ENCODE peak calls at places on chromosomes 13 and 19, in four cellular contexts. W is BJ, D is tibial artery, S is pancreas. C is an unnamed sample.

GRCh38 chr13:94057618-94058017 is 421.9 kb downstream of the DCT start:
- DNase-seq in W (no peak), D (no peak), S (no peak), C (no peak)

GRCh38 chr13:98279473-98280175 is 102.6 kb upstream of the RNF113B start:
- DNase-seq in W (no peak), D (no peak), S (no peak), C (no peak)

GRCh38 chr19:7699422-7700127 is 2.4 kb downstream of the FCER2 start:
- DNase-seq in W (no peak), D (no peak), S (no peak), C (no peak)

GRCh38 chr19:6047256-6047655 is 63.0 kb downstream of the RFX2 start:
- DNase-seq in W (no peak), D (no peak), S (no peak), C (no peak)

GRCh38 chr19:13838071-13838942 is 38.6 kb upstream of the NANOS3 start:
- DNase-seq in W (no peak), D (no peak), S (no peak), C (no peak)

GRCh38 chr19:15779756-15780476 is 7.5 kb upstream of the OR10H5 start:
- DNase-seq in W (no peak), D (peak; percentile 54), S (peak; percentile 61), C (no peak)

GRCh38 chr19:7979559-7979958 is 25.9 kb downstream of the ELAVL1 start:
- DNase-seq in W (no peak), D (no peak), S (no peak), C (no peak)

GRCh38 chr19:17205237-17206140 is 9.7 kb upstream of the USE1 start:
- DNase-seq in W (no peak), D (no peak), S (peak; percentile 78), C (peak; percentile 73)

GRCh38 chr13:113669231-113669870 is 2.3 kb downstream of the GRK1 start:
- DNase-seq in W (no peak), D (no peak), S (peak; percentile 2), C (peak; percentile 26)

GRCh38 chr19:46049597-46049996 is 8.8 kb upstream of the IGFL4 start:
- DNase-seq in W (no peak), D (no peak), S (no peak), C (peak; percentile 38)

GRCh38 chr19:6551607-6552450 is 21.0 kb downstream of the TNFSF9 start:
- DNase-seq in W (no peak), D (no peak), S (no peak), C (no peak)

GRCh38 chr19:18364826-18365528 is 21.0 kb upstream of the GDF15 start:
- DNase-seq in W (peak; percentile 99), D (peak; percentile 76), S (peak; percentile 90), C (peak; percentile 60)

GRCh38 chr13:110373617-110374016 is 66.5 kb downstream of the COL4A2 start:
- DNase-seq in W (no peak), D (no peak), S (no peak), C (no peak)

GRCh38 chr19:1855040-1855827 is 7.0 kb upstream of the REXO1 start:
- DNase-seq in W (peak; percentile 57), D (peak; percentile 86), S (peak; percentile 75), C (no peak)

GRCh38 chr13:97179501-97179900 is 42.6 kb upstream of the MBNL2 start:
- DNase-seq in W (no peak), D (no peak), S (no peak), C (peak; percentile 90)

GRCh38 chr19:3346677-3347353 is 19.6 kb upstream of the NFIC start:
- DNase-seq in W (no peak), D (peak; percentile 78), S (peak; percentile 94), C (no peak)

GRCh38 chr19:48633148-48634035 is 3.8 kb downstream of the DBP start:
- DNase-seq in W (no peak), D (no peak), S (peak; percentile 47), C (peak; percentile 93)

GRCh38 chr13:113853518-113854237 is 10.2 kb downstream of the GAS6 start:
- DNase-seq in W (no peak), D (peak; percentile 22), S (no peak), C (no peak)

GRCh38 chr13:44015133-44015532 is 135.4 kb downstream of the LACC1 start:
- DNase-seq in W (no peak), D (no peak), S (no peak), C (no peak)

GRCh38 chr19:56690668-56691067 is 19.1 kb upstream of the ZNF835 start:
- DNase-seq in W (no peak), D (no peak), S (no peak), C (no peak)

GRCh38 chr13:64855506-64855905 is 2374.6 kb downstream of the PCDH9 start:
- DNase-seq in W (no peak), D (no peak), S (no peak), C (no peak)

GRCh38 chr13:77784531-77784930 is 87.0 kb downstream of the SLAIN1 start:
- DNase-seq in W (no peak), D (no peak), S (no peak), C (no peak)

GRCh38 chr13:77781804-77782203 is 84.3 kb downstream of the SLAIN1 start:
- DNase-seq in W (no peak), D (no peak), S (no peak), C (no peak)

GRCh38 chr13:77774181-77774580 is 76.7 kb downstream of the SLAIN1 start:
- DNase-seq in W (no peak), D (no peak), S (no peak), C (no peak)

GRCh38 chr13:77776704-77777103 is 79.2 kb downstream of the SLAIN1 start:
- DNase-seq in W (no peak), D (no peak), S (no peak), C (no peak)

GRCh38 chr13:77779461-77780272 is 82.2 kb downstream of the SLAIN1 start:
- DNase-seq in W (peak; percentile 5), D (peak; percentile 28), S (peak; percentile 24), C (no peak)
- TF ChIP-seq CTCF in W (peak; percentile 55), D (peak; percentile 50), S (peak; percentile 14), C (peak; percentile 64)

GRCh38 chr13:72539925-72540324 is 187.5 kb downstream of the MZT1 start:
- DNase-seq in W (no peak), D (no peak), S (no peak), C (no peak)

GRCh38 chr13:72535076-72535475 is 192.4 kb downstream of the MZT1 start:
- DNase-seq in W (no peak), D (no peak), S (no peak), C (no peak)

GRCh38 chr13:72536668-72537399 is 190.6 kb downstream of the MZT1 start:
- DNase-seq in W (no peak), D (no peak), S (no peak), C (no peak)

GRCh38 chr13:72537400-72537780 is 190.0 kb downstream of the MZT1 start:
- DNase-seq in W (no peak), D (no peak), S (no peak), C (no peak)

DNA sequence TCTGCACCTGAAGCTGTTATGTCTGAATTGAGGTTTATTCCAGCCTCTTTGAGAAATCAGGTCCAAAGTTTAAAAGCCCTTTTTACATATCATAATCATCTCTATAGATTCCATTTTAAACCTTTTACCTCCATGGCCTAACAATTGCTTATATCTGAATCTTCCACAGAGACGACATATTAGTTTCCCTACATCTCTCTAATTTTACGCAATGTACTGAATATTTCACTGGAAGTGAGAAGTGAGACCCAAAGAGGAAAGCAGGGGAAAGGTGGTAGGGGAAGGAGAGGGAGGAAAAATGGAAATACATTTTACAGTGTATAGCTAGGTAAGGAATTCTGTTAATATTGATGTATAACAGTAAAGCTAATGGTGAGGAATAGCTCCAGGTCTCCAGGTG is 189.6 kb downstream of the MZT1 start:
- DNase-seq in W (no peak), D (no peak), S (no peak), C (no peak)
- H3K4me3 ChIP-seq in W (no peak overlapping the region), D (no peak overlapping the region), S (no peak overlapping the region), C (no peak overlapping the region)

DNA sequence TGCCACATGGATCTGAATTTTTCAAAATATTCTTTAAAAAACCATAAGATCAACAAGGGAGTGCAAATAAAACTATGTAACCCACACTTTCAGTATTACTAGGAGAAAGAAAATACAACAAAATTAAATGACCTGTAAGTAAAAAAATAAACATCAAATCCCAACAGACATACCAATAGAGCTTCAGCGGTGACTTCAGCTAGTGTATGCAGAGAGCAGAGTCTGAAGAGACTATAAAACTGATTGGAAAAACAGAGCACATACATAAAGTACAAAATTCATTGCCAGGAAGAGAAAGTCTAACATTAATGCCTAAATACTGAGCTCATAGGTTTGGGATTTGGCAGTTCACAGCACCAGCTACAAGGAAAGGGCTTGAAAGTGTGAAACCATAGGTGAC is 291.1 kb downstream of the LMO7 start:
- DNase-seq in W (no peak), D (no peak), S (no peak), C (no peak)
- H3K36me3 ChIP-seq in W (no peaks in the 10 kb centered on the region), D (no peaks in the 10 kb centered on the region), S (no peaks in the 10 kb centered on the region), C (no peaks in the 10 kb centered on the region)

GRCh38 chr19:10915511-10916091 is 12.8 kb downstream of the YIPF2 start:
- DNase-seq in W (peak; percentile 78), D (no peak), S (no peak), C (no peak)
- TF ChIP-seq CTCF in W (peak; percentile 72), D (no peak), S (no peak), C (no peak)

C was measured in Caco-2.